ENCODE peak calls at places on chromosomes 5 and 9, in six cellular contexts. O is H9, G is IMR-90, C is neuronal stem cell, M is mesenchymal stem cell, S is trophoblast cell. K is an unnamed sample.

GRCh38 chr5:371811-372555 is 50.5 kb downstream of the AHRR start:
- DNase-seq in O (peak), S (no peak), M (no peak), C (no peak), G (no peak), K (no peak)

GRCh38 chr5:44002381-44002901 is 386.8 kb downstream of the FGF10 start:
- DNase-seq in O (no peak), S (no peak), G (peak), M (peak), C (no peak), K (no peak)

GRCh38 chr5:39417979-39418378 is 6.8 kb downstream of the DAB2 start:
- DNase-seq in C (no peak), M (no peak), S (no peak), O (no peak), G (no peak), K (no peak)

GRCh38 chr5:59562756-59563389 is 330.7 kb downstream of the PDE4D start:
- DNase-seq in C (peak), M (peak), S (peak), O (peak), G (peak), K (peak)

GRCh38 chr9:83981126-83981871 is 694 bp downstream of the RMI1 start:
- DNase-seq in C (no peak), G (peak), S (peak), M (peak), O (no peak), K (peak)

GRCh38 chr5:16776611-16777251 is 159.4 kb downstream of the MYO10 start:
- DNase-seq in C (no peak), M (no peak), O (peak), S (peak), G (no peak), K (peak)

GRCh38 chr9:128987800-128988199 is 40.3 kb downstream of the NUP188 start:
- DNase-seq in M (peak), O (no peak), G (peak), S (no peak), C (no peak), K (no peak)

GRCh38 chr9:5459289-5459829 is 9.0 kb downstream of the CD274 start:
- DNase-seq in G (no peak), S (peak), O (peak), C (no peak), M (peak), K (peak)

GRCh38 chr9:130042406-130042930 is 521 bp downstream of the FNBP1 start:
- DNase-seq in C (peak), M (no peak), S (peak), G (no peak), O (peak), K (no peak)

GRCh38 chr5:171149772-171150171 is 159.3 kb upstream of the TLX3 start:
- DNase-seq in C (no peak), G (no peak), S (no peak), O (no peak), M (no peak), K (no peak)

GRCh38 chr5:110414360-110414759 is 312.1 kb downstream of the TMEM232 start:
- DNase-seq in M (peak), O (no peak), C (no peak), S (peak), G (peak), K (peak)

GRCh38 chr5:16916262-16916878 is 19.7 kb downstream of the MYO10 start:
- DNase-seq in C (no peak), O (no peak), S (peak), G (peak), M (peak), K (no peak)

DNA sequence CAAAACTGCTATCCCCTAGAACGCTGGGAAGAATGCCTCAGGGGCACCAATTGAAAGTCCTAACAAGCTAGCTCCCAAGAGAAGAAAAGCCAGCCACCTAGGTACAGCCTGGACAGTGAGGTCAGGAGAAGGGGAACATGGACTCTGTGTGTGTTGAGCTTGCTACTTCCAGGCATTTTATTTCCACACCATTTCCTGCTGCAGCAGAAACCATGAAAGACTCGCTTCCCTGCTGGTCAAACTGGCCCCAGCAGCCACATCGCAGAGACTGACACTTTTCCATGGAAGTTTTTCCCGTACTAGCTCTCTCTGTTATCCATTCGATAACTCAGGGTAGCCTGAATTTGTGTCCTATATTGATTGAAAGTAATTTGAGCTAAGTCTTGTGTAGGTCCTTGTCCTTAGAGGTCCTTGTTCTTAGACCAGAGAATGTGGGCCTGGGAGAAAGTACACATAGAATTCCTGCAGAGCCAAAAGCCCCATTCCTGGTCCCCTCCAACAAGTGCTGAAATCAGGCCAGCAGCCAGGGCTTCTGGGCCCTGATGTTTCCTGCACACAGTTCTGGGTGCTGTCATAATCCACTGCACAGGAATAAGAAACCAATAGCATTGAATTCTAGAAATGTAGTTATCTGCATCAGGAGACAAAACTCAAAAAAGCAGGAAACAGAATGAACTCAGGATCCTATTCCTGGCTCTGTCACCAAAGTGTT is 96.6 kb downstream of the BRINP1 start:
- DNase-seq in M (no peak), O (no peak), G (no peak), C (no peak), S (no peak), K (peak)
- H2BK120ac ChIP-seq in M (no peak), O (no peak), G (no peak), C (no peak), S (no peak), K (no peak)

GRCh38 chr9:94865599-94866456 is 139.3 kb downstream of the AOPEP start:
- DNase-seq in G (peak), C (peak), M (peak), S (no peak), O (no peak), K (no peak)
- H3K9ac ChIP-seq in G (peak), C (no peak), M (peak), S (no peak), O (no peak), K (no peak)

DNA sequence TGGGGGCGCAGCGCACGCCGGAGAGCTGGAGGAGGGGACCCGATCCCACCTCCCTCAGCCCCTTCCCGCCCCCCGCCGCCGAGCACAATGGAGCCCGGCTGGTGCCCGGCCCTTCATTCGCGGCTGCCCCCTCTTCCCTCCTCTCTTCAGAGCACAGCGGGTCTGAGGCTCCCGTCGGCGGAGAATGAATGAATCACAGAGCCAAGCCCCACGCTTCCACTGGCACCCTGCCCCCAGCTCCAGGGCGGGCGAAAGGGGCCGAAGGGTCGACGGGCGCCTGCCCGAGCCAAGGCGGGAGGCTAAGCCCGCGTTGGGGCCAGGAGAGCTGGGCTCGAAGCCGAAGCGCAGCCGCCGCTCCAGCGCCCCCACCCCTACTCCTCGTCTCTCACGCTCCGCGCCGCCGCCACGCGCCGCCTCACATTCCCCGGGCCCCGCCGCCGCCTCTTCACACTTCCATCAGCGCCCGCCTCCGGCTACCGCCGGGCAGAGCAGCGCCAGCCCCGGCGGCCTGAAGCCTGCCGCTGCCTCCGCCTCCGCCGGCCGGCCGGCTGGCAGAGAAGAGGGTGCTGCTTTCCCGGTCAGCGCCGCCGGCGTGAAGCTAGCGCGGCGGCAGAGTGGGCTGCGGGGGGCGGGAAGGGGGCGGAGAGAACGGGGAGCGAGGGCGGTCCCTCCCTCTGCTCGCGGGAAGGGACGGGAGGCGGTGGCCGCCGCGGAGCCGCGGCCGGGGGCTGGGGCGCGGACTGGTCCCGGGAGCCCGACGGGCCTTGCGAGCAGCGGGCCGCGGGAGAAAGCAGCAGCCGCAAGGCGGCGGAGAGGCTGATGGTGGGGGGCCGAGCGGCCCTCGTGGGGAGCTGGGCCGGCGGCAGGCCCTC is at the start of gene HOMER1:
- DNase-seq in M (peak), O (peak), C (peak), S (peak), G (peak), K (peak)
- H4K8ac ChIP-seq in M (peak), O (no peak), C (no peak), S (peak), G (peak), K (peak)

DNA sequence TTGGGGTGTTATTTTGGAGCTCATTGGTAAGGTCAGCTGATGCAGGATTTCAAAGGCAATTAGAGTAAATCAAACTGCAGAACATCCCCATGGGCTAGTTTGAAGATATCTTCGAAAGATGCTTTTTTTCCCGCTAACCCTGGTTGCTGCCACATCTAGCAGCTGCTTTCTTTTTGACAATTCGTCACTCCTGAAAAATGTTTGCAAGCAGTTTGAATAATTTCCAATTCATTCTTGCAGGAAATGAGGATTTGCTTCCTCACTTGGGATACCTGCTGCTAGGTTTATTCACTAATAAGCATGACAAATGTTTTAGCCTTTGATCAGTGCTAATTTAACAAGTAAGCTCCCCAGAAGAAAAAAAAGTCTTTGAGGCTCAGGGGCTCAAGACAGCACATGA is 649.6 kb upstream of the RORB start:
- DNase-seq in S (no peak), M (no peak), O (peak), C (no peak), G (no peak), K (peak)
- H2BK120ac ChIP-seq in S (no peak), M (no peak), O (no peak), C (no peak), G (no peak), K (no peak)

GRCh38 chr9:111037744-111038335 is 430 bp downstream of the LPAR1 start:
- DNase-seq in S (peak), G (peak), M (peak), O (peak), C (peak), K (peak)
- H3K9ac ChIP-seq in S (peak), G (peak), M (peak), O (no peak), C (peak), K (peak)

DNA sequence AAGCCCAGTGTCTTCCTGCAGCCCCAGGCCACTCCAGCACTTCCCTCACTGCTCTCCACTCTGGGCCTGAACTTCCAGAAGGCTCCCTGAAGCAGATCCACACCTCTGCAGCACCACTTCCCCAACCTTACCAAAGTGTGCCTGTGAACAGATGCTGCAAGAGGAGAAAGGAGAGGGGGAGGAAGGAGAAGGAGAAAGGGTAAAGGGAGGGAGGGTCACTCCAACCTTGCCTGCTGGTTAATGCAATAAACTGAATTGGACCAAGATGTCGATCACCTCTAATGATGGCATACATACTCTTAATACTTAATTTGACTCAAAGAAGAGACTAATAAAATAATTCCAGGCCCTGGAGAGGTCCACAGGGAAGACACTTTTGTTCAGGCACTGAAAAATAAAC is 77.2 kb upstream of the RAI14 start:
- DNase-seq in C (no peak), S (no peak), O (no peak), G (no peak), M (no peak), K (no peak)
- H4K8ac ChIP-seq in C (no peak), S (no peak), O (no peak), G (no peak), M (no peak), K (no peak)

K was measured in mesendoderm.